ENCODE peak calls at places on chromosome 17, in five cellular contexts. One of them, this sample, is unnamed.

GRCh38 chr17:37779554-37779953 is 34.7 kb upstream of the HNF1B start:
- DNase-seq in MM.1S: no peak
- DNase-seq in dorsolateral prefrontal cortex: no peak
- DNase-seq in brain microvascular endothelial cell: no peak
- DNase-seq in tibial nerve: no peak
- DNase-seq in this sample: no peak

GRCh38 chr17:13728751-13729150 is 127.0 kb upstream of the HS3ST3A1 start:
- DNase-seq in MM.1S: no peak
- DNase-seq in dorsolateral prefrontal cortex: no peak
- DNase-seq in brain microvascular endothelial cell: no peak
- DNase-seq in tibial nerve: no peak
- DNase-seq in this sample: no peak

GRCh38 chr17:1882836-1883235 is 53.0 kb downstream of the RPA1 start:
- DNase-seq in MM.1S: no peak
- DNase-seq in dorsolateral prefrontal cortex: no peak
- DNase-seq in brain microvascular endothelial cell: peak
- DNase-seq in tibial nerve: no peak
- DNase-seq in this sample: no peak

GRCh38 chr17:4587803-4588202 is 3.5 kb downstream of the SMTNL2 start:
- DNase-seq in MM.1S: no peak
- DNase-seq in dorsolateral prefrontal cortex: no peak
- DNase-seq in brain microvascular endothelial cell: no peak
- DNase-seq in tibial nerve: no peak
- DNase-seq in this sample: no peak

GRCh38 chr17:42679001-42679491 is 2.3 kb upstream of the PLEKHH3 start:
- DNase-seq in MM.1S: peak
- DNase-seq in dorsolateral prefrontal cortex: no peak
- DNase-seq in brain microvascular endothelial cell: peak
- DNase-seq in tibial nerve: no peak
- DNase-seq in this sample: no peak

GRCh38 chr17:6711081-6711674 is 2.0 kb downstream of the SLC13A5 start:
- DNase-seq in MM.1S: no peak
- DNase-seq in dorsolateral prefrontal cortex: no peak
- DNase-seq in brain microvascular endothelial cell: no peak
- DNase-seq in tibial nerve: no peak
- DNase-seq in this sample: no peak

GRCh38 chr17:79563237-79564013 is 47.4 kb downstream of the RBFOX3 start:
- DNase-seq in MM.1S: no peak
- DNase-seq in dorsolateral prefrontal cortex: no peak
- DNase-seq in brain microvascular endothelial cell: no peak
- DNase-seq in tibial nerve: no peak
- DNase-seq in this sample: no peak

GRCh38 chr17:39676198-39676819 is 8.1 kb downstream of the PNMT start:
- DNase-seq in MM.1S: no peak
- DNase-seq in dorsolateral prefrontal cortex: peak
- DNase-seq in brain microvascular endothelial cell: no peak
- DNase-seq in tibial nerve: no peak
- DNase-seq in this sample: peak

GRCh38 chr17:29956225-29956624 is 14.8 kb downstream of the EFCAB5 start:
- DNase-seq in MM.1S: no peak
- DNase-seq in dorsolateral prefrontal cortex: no peak
- DNase-seq in brain microvascular endothelial cell: no peak
- DNase-seq in tibial nerve: no peak
- DNase-seq in this sample: no peak

GRCh38 chr17:66739553-66739952 is 95.4 kb upstream of the CACNG5 start:
- DNase-seq in MM.1S: no peak
- DNase-seq in dorsolateral prefrontal cortex: no peak
- DNase-seq in brain microvascular endothelial cell: no peak
- DNase-seq in tibial nerve: no peak
- DNase-seq in this sample: no peak

GRCh38 chr17:14209215-14209614 is 27.4 kb downstream of the CDRT15 start:
- DNase-seq in MM.1S: no peak
- DNase-seq in dorsolateral prefrontal cortex: no peak
- DNase-seq in brain microvascular endothelial cell: no peak
- DNase-seq in tibial nerve: no peak
- DNase-seq in this sample: peak

GRCh38 chr17:15744885-15745284 is 12.8 kb downstream of the TBC1D26 start:
- DNase-seq in MM.1S: no peak
- DNase-seq in dorsolateral prefrontal cortex: no peak
- DNase-seq in brain microvascular endothelial cell: no peak
- DNase-seq in tibial nerve: no peak
- DNase-seq in this sample: no peak

GRCh38 chr17:37406635-37407455 is at the start of the genes ACACA and TADA2A:
- DNase-seq in MM.1S: peak
- DNase-seq in dorsolateral prefrontal cortex: peak
- DNase-seq in brain microvascular endothelial cell: peak
- DNase-seq in tibial nerve: peak
- DNase-seq in this sample: peak

GRCh38 chr17:79929257-79930076 is 90.2 kb upstream of the CBX4 start:
- DNase-seq in MM.1S: no peak
- DNase-seq in dorsolateral prefrontal cortex: no peak
- DNase-seq in brain microvascular endothelial cell: no peak
- DNase-seq in tibial nerve: no peak
- DNase-seq in this sample: no peak

DNA sequence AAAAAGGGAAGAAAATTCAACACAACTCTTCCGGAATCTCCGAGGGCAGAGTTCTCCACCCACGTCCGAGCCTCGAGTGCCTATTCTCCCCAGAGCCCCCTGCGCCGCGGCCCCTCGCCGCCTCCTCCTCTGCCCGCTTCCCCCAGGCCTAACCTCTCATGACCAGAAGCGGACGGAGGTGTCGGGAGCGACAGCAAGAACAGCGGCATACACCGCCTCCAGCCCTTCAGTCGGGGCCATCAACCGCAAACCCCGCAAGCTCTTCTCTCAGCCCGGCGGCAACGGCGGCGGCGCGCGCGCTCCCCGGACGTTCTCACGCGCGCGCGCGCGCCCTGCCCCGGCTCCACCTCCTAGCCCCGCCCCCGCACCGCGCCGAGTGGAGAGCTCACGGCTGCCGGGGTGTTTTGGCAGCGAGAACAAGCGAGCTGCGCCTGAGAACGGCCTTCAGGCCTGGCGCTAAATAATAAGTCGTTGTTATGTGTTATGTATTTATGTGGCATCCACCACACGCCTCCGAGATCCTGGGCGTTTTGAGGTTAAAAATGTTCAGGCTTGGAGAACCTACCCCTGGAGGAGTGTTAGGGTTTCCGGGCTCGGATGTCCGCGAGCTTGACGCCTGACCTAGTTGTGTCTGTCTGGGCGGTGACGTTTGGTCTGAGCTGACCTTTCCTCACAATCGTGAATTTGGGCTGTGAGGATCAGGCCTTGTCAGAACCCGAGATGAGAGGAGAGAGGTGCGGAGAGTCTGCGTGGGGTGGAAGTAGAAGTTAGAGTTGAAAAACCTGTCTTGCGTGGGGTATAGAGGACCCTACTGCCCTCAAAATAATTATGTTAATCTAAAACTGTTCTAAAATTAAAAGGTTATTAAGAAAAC is at the start of gene RNFT1:
- DNase-seq in MM.1S: peak
- DNase-seq in dorsolateral prefrontal cortex: peak
- DNase-seq in brain microvascular endothelial cell: peak
- DNase-seq in tibial nerve: peak
- DNase-seq in this sample: peak
- TF ChIP-seq CTCF in MM.1S: no peak
- TF ChIP-seq CTCF in dorsolateral prefrontal cortex: no peak
- TF ChIP-seq CTCF in brain microvascular endothelial cell: no peak
- TF ChIP-seq CTCF in tibial nerve: peak
- TF ChIP-seq CTCF in this sample: no peak

DNA sequence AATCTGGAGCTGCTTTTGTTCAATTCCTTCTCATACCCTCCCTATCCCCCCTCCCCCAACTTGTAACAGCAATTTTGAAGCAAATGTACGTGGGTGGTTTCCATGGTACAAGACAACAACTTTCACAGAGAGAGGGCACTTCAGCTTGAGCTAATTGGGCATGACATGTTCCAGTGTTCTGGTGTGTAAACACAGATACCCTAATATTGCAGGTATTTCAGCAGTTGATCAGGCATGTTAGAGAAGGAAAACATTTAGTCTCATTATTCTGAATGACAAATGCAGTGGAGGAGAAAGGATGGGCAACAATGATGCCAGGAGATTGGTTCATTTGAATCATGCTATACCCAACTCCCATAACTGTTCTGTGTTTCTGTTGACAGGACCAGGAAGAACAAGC is 137.5 kb downstream of the TRIM37 start:
- DNase-seq in MM.1S: no peak
- DNase-seq in dorsolateral prefrontal cortex: no peak
- DNase-seq in brain microvascular endothelial cell: no peak
- DNase-seq in tibial nerve: no peak
- DNase-seq in this sample: no peak
- H3K27ac ChIP-seq in MM.1S: no peak
- H3K27ac ChIP-seq in dorsolateral prefrontal cortex: no peak
- H3K27ac ChIP-seq in brain microvascular endothelial cell: no peak
- H3K27ac ChIP-seq in tibial nerve: no peak
- H3K27ac ChIP-seq in this sample: no peak

GRCh38 chr17:57586099-57586702 is 158.9 kb downstream of the CCDC182 start:
- DNase-seq in MM.1S: no peak
- DNase-seq in dorsolateral prefrontal cortex: no peak
- DNase-seq in brain microvascular endothelial cell: no peak
- DNase-seq in tibial nerve: no peak
- DNase-seq in this sample: no peak
- TF ChIP-seq CTCF in MM.1S: no peak
- TF ChIP-seq CTCF in dorsolateral prefrontal cortex: no peak
- TF ChIP-seq CTCF in brain microvascular endothelial cell: no peak
- TF ChIP-seq CTCF in tibial nerve: no peak
- TF ChIP-seq CTCF in this sample: no peak

GRCh38 chr17:78143214-78144145 is 2.7 kb upstream of the C17orf99 start:
- DNase-seq in MM.1S: no peak
- DNase-seq in dorsolateral prefrontal cortex: no peak
- DNase-seq in brain microvascular endothelial cell: no peak
- DNase-seq in tibial nerve: no peak
- DNase-seq in this sample: no peak
- H3K27ac ChIP-seq in MM.1S: peak
- H3K27ac ChIP-seq in dorsolateral prefrontal cortex: peak
- H3K27ac ChIP-seq in brain microvascular endothelial cell: no peak
- H3K27ac ChIP-seq in tibial nerve: no peak
- H3K27ac ChIP-seq in this sample: no peak

GRCh38 chr17:46873941-46874645 is 22.7 kb downstream of the WNT9B start:
- DNase-seq in MM.1S: no peak
- DNase-seq in dorsolateral prefrontal cortex: no peak
- DNase-seq in brain microvascular endothelial cell: no peak
- DNase-seq in tibial nerve: no peak
- DNase-seq in this sample: no peak
- TF ChIP-seq CTCF in MM.1S: no peak
- TF ChIP-seq CTCF in dorsolateral prefrontal cortex: no peak
- TF ChIP-seq CTCF in brain microvascular endothelial cell: no peak
- TF ChIP-seq CTCF in tibial nerve: no peak
- TF ChIP-seq CTCF in this sample: no peak